ENCODE peak calls at places on chromosomes 16 and 17, in five cellular contexts. L is HCT116, P is PC-3, I is OCI-LY7, Z is GM23248. J is an unnamed sample. For H3K9me2, the result is how much of the 10 kb centered on the place peaks cover.

GRCh38 chr17:80068301-80069160 is 32.1 kb downstream of the CCDC40 start:
- DNase-seq in L (no peak), P (peak), I (no peak), Z (peak), J (no peak)

GRCh38 chr17:43931062-43931571 is 11.2 kb downstream of the PPY start:
- DNase-seq in L (no peak), P (no peak), I (no peak), Z (no peak), J (no peak)

GRCh38 chr16:65737831-65738230 is 616.0 kb upstream of the CDH11 start:
- DNase-seq in L (no peak), P (no peak), I (no peak), Z (no peak), J (no peak)

GRCh38 chr16:47873434-47873833 is 282.4 kb downstream of the ABCC12 start:
- DNase-seq in L (no peak), P (no peak), I (peak), Z (no peak), J (peak)

GRCh38 chr17:57872536-57872935 is 22.7 kb upstream of the MRPS23 start:
- DNase-seq in L (no peak), P (no peak), I (no peak), Z (no peak), J (no peak)

GRCh38 chr17:50661795-50662391 is 27.2 kb downstream of the ABCC3 start:
- DNase-seq in L (peak), P (peak), I (peak), Z (peak), J (peak)

GRCh38 chr16:7614022-7614795 is 281.6 kb downstream of the RBFOX1 start:
- DNase-seq in L (no peak), P (no peak), I (no peak), Z (no peak), J (no peak)

GRCh38 chr16:19005561-19006445 is 22.1 kb downstream of the TMC7 start:
- DNase-seq in L (peak), P (peak), I (no peak), Z (peak), J (peak)

GRCh38 chr16:53789159-53789558 is 85.2 kb downstream of the FTO start:
- DNase-seq in L (no peak), P (no peak), I (no peak), Z (peak), J (no peak)

GRCh38 chr16:82093901-82094300 is 58.8 kb downstream of the HSD17B2 start:
- DNase-seq in L (no peak), P (peak), I (no peak), Z (no peak), J (no peak)

GRCh38 chr16:82967424-82967823 is 340.7 kb downstream of the CDH13 start:
- DNase-seq in L (no peak), P (no peak), I (no peak), Z (no peak), J (no peak)

GRCh38 chr16:51757124-51757470 is 606.0 kb upstream of the SALL1 start:
- DNase-seq in L (no peak), P (no peak), I (no peak), Z (no peak), J (no peak)

GRCh38 chr17:73508057-73508930 is 136.0 kb downstream of the SDK2 start:
- DNase-seq in L (no peak), P (no peak), I (no peak), Z (no peak), J (no peak)

GRCh38 chr17:16886655-16887322 is 85.1 kb downstream of the TNFRSF13B start:
- DNase-seq in L (no peak), P (no peak), I (no peak), Z (peak), J (no peak)

GRCh38 chr17:2393954-2394749 is 6.7 kb downstream of the MNT start:
- DNase-seq in L (no peak), P (no peak), I (no peak), Z (no peak), J (peak)

GRCh38 chr17:31581022-31581483 is 189.6 kb downstream of the RAB11FIP4 start:
- DNase-seq in L (no peak), P (peak), I (no peak), Z (peak), J (no peak)

GRCh38 chr17:40097087-40097486 is 3.3 kb downstream of the NR1D1 start:
- DNase-seq in L (no peak), P (no peak), I (no peak), Z (no peak), J (no peak)

GRCh38 chr16:56286819-56287218 is 95.5 kb downstream of the GNAO1 start:
- DNase-seq in L (no peak), P (no peak), I (no peak), Z (peak), J (no peak)

GRCh38 chr16:76278976-76279375 is 1.8 kb downstream of the CNTNAP4 start:
- DNase-seq in L (no peak), P (peak), I (peak), Z (no peak), J (peak)

GRCh38 chr16:48194828-48195566 is 39.2 kb upstream of the ABCC12 start:
- DNase-seq in L (no peak), P (peak), I (no peak), Z (no peak), J (no peak)

GRCh38 chr17:27991594-27991993 is 50.9 kb upstream of the NLK start:
- DNase-seq in L (no peak), P (no peak), I (no peak), Z (no peak), J (no peak)

GRCh38 chr17:27994586-27994985 is 47.9 kb upstream of the NLK start:
- DNase-seq in L (no peak), P (no peak), I (no peak), Z (no peak), J (no peak)

GRCh38 chr17:27993723-27994310 is 48.7 kb upstream of the NLK start:
- DNase-seq in L (no peak), P (peak), I (no peak), Z (no peak), J (no peak)

GRCh38 chr17:27990979-27991378 is 51.5 kb upstream of the NLK start:
- DNase-seq in L (no peak), P (no peak), I (no peak), Z (no peak), J (no peak)

DNA sequence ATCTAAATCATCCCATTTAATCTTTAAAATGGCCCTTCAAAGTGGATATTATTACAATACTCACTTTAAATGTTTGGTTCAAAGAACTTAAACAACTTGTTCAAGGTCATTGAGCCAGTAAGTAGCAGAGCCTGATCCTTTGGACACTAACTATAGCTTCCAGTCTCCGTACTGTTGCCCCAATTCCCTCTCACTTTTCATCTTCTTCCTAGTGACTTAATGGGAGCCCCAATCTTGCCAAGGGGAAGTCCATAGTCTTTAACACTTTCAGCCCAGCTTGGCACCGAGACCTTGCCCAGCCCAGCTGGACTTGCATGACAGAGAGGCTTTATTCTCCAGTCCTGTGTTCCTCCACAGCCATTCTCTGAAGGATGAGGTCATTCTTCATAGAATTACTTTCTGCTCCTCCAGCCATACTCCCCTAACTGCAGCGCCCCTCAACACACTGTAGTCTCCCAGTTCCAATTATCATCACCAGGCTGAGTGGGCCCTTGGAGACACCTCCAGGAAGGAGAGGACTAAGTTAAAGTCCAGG is 49.2 kb upstream of the NLK start:
- DNase-seq in L (no peak), P (no peak), I (no peak), Z (no peak), J (no peak)
- H3K9me2 ChIP-seq in L (under half), P (under half), I (under half), Z (under half), J (under half)

DNA sequence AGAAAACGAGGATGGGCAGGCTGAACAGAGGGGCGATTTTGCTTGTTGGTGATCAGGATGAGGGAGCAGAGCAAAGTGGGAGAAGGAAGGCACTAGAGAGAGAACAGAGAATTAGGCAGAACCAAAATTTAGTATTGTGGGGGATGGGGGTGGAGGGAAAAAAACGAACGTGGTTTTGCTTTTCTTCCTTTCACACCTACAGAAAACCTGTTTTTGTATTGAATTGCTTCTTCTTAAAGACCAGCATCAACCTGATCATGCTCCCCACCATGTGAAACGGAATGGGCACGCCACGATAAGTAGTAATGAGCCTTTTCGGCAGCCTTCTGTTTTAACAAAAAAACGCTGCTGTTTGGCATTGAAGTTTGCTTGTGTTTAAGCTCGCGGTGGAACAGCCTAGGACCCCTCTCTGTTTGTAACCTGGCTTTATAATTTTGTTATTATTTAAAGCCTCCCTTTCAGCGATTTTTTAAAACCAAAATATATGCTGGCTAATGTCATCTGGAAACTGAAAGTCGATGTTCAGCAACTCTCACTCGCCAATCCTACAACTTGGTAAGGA is 36.8 kb downstream of the ERCC4 start:
- DNase-seq in L (no peak), P (no peak), I (no peak), Z (no peak), J (no peak)
- H2AFZ ChIP-seq in L (peak), P (peak), I (peak), Z (peak), J (peak)

DNA sequence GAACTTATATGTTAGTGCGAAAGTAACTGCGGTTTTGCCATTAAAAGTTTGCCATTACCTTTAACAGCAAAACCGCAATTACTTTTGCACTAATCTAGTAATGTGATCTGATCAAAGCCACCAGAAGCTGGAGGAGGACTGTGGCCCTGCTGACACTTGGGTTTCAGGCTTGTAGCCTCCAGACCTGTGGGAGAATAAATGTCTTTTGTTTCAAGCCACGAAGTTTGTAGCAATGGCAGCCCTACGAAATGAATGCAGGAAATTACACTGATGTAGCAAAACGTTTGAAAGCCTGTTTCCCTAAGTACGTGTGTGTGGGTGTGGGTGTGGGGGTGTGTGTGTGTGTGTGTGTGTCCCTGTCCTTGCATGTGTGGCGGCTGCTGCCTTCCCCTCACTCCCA is 66.6 kb downstream of the WSB1 start:
- DNase-seq in L (no peak), P (no peak), I (no peak), Z (no peak), J (no peak)
- TF ChIP-seq EZH2phosphoT487 in L (no peak), P (no peak), I (no peak), Z (no peak), J (no peak)

DNA sequence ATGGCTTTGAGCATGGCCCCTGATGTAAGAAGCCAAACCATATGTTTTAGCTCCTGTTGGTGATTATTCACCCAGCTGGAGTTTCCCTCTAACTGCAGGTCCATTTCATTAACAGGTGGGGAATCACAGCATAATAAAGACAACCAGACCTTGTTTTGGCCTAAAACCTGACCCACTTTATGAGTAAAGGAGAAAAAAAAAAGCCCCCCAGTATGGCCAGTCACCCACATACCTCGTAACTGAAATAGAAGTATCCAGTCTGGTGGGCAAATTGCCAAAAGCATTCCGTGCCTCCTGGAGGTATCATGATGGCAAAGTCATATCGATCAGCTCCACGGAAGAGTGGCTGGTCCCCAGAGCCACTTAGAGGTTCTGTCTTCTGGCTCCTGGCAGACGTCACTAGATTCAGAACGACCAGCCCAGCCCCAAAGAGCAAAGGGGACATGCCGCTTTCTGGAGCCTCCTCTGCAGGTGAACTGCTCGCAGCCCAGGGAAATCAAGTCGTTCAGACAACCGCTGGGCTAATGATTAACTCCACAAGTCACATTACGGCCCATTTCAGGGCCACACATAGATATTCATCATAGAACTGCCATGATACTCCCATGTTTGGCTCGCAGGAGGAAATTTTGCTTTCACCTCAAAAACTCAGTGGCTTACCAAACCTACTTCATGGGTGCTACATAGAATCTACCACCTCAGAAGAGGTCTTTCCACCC is at the start of gene TMED6:
- DNase-seq in L (no peak), P (no peak), I (no peak), Z (no peak), J (no peak)
- H3K9me2 ChIP-seq in L (under half), P (under half), I (under half), Z (under half), J (under half)

DNA sequence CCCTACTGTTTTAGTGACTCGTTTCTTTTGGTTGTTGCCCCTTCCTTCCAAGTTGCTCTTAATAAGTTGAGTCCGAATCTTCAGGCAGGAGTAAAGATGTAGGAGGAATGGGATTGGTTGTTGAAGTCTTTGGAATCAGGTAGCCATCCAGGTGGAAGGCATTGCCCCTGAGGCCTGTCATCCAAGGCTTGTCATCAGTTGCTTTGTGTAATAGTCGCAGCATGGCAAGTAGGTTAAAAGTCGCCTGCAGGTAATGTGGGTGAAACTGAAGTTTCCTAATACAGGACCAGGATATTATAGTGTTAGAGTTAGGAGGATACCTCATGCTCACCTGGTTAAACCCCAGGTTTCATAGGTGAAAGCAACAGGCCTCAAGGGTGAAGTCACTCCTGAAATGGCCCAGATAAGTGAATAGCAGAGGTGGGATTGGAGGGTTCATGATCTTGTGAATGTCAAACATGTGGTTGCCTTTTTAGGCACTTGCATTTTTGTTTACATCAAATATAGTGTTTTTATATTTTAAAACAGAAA is 934 bp downstream of the PCTP start:
- DNase-seq in L (no peak), P (peak), I (no peak), Z (no peak), J (peak)
- H2AFZ ChIP-seq in L (peak), P (peak), I (peak), Z (peak), J (peak)

GRCh38 chr17:29014716-29015115 is 8.9 kb upstream of the SEZ6 start:
- DNase-seq in L (no peak), P (no peak), I (no peak), Z (no peak), J (no peak)

GRCh38 chr17:29018788-29019474 is 13.1 kb upstream of the SEZ6 start:
- DNase-seq in L (no peak), P (no peak), I (peak), Z (no peak), J (no peak)

GRCh38 chr17:29019475-29020181 is 13.8 kb upstream of the SEZ6 start:
- DNase-seq in L (no peak), P (no peak), I (no peak), Z (no peak), J (peak)

GRCh38 chr17:29012535-29012934 is 6.7 kb upstream of the SEZ6 start:
- DNase-seq in L (no peak), P (no peak), I (no peak), Z (no peak), J (no peak)

DNA sequence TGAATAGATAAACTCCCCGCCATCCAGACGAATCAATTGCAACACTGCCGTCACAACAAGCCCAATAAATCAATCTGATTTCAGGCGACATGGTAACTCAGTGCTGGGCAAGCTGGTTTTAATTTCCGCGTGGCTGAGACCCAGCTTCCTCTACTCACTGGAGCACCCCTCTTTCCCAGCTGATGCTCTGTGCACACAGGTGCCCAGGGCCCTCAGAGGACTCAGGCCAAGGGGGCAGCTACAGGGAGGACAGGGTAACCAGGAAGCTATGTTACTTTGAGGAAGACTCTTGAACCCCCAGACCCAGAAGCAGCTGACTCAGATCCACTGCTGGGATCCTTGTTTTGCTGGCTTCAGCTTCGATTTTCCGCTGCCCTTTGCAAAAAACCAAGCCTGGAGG is 10.8 kb upstream of the SEZ6 start:
- DNase-seq in L (no peak), P (no peak), I (no peak), Z (no peak), J (no peak)
- TF ChIP-seq EZH2phosphoT487 in L (no peak), P (no peak), I (no peak), Z (no peak), J (no peak)

GRCh38 chr16:49775581-49775980 is 80.3 kb downstream of the ZNF423 start:
- DNase-seq in L (no peak), P (no peak), I (no peak), Z (no peak), J (no peak)
- H3K9me2 ChIP-seq in L (under half), P (under half), I (under half), Z (under half), J (under half)